ENCODE peak calls at places on chromosomes 2 and 18, in ten cellular contexts. S is astrocyte of the spinal cord; Z is foreskin melanocyte; E is stimulated activated CD8-positive, alpha-beta memory T cell treated with anti-CD3 and anti-CD28 coated beads, Interleukin-15, amount 100 ng/mL, for 24 hours; J is NCI-H460; O is GM23248; H is activated CD4-positive, alpha-beta T cell treated with anti-CD3 and anti-CD28 coated beads, Interleukin-2, amount 10 ng/mL, durations not matched to agents 7 days and 5 days; T is G401; Q is substantia nigra; A is Caco-2. V is an unnamed sample.

GRCh38 chr2:70010222-70011111 is 49.0 kb upstream of the ASPRV1 start:
- DNase-seq in T (no peak), Q (no peak), J (no peak), Z (no peak), A (peak; percentile 33), O (no peak), S (no peak), E (no peak), H (no peak), V (no peak)

GRCh38 chr18:58195278-58195721 is 151.3 kb downstream of the NEDD4L start:
- DNase-seq in Q (no peak), H (peak; percentile 13), S (no peak), Z (no peak), A (no peak), J (no peak), E (no peak), T (peak; percentile 91), O (no peak), V (no peak)

GRCh38 chr2:122180972-122181371 is 425.5 kb downstream of the TSN start:
- DNase-seq in J (no peak), S (no peak), E (no peak), O (peak; percentile 14), Q (no peak), T (no peak), A (no peak), H (no peak), Z (no peak), V (no peak)

GRCh38 chr2:166031054-166031453 is 77.5 kb upstream of the TTC21B start:
- DNase-seq in E (no peak), J (no peak), H (no peak), Z (no peak), Q (no peak), A (no peak), O (peak; percentile 32), S (peak; percentile 29), T (no peak), V (no peak)

GRCh38 chr18:71443726-71444480 is 1100.2 kb downstream of the CBLN2 start:
- DNase-seq in H (no peak), O (no peak), Z (no peak), T (no peak), J (no peak), Q (no peak), S (peak; percentile 94), E (no peak), A (no peak), V (no peak)

GRCh38 chr2:42809876-42810125 is 17.4 kb upstream of the HAAO start:
- DNase-seq in H (peak; percentile 70), E (no peak), O (peak; percentile 94), T (no peak), Z (no peak), J (peak; percentile 77), S (no peak), Q (peak; percentile 89), A (peak; percentile 89), V (peak; percentile 66)

GRCh38 chr2:189086710-189087109 is 92.9 kb downstream of the COL5A2 start:
- DNase-seq in S (peak; percentile 51), Z (no peak), T (no peak), A (no peak), O (peak; percentile 82), H (no peak), J (no peak), Q (no peak), E (no peak), V (no peak)

GRCh38 chr2:217993817-217994459 is 8.9 kb downstream of the TNS1 start:
- DNase-seq in O (peak; percentile 72), A (no peak), H (peak; percentile 58), E (peak; percentile 43), T (peak; percentile 9), Z (no peak), S (no peak), Q (peak; percentile 57), J (peak; percentile 51), V (peak; percentile 86)

GRCh38 chr2:1248187-1248586 is 165.1 kb upstream of the TPO start:
- DNase-seq in S (no peak), A (no peak), E (no peak), H (no peak), O (no peak), T (no peak), Q (no peak), Z (no peak), J (no peak), V (no peak)

GRCh38 chr2:239895116-239895515 is 130.0 kb downstream of the NDUFA10 start:
- DNase-seq in A (no peak), E (no peak), Z (no peak), O (no peak), S (no peak), T (no peak), Q (no peak), J (no peak), H (no peak), V (no peak)

GRCh38 chr18:36850527-36851201 is 21.7 kb downstream of the KIAA1328 start:
- DNase-seq in Z (peak; percentile 64), T (no peak), E (no peak), Q (no peak), S (peak; percentile 85), A (no peak), J (no peak), H (no peak), O (peak; percentile 96), V (no peak)

GRCh38 chr2:216632952-216633615 is at the start of gene IGFBP2:
- DNase-seq in A (peak; percentile 42), E (no peak), J (peak; percentile 44), T (peak; percentile 15), Q (no peak), O (peak; percentile 55), H (peak; percentile 30), Z (no peak), S (peak; percentile 60), V (no peak)

GRCh38 chr2:30127016-30127893 is 19.6 kb upstream of the YPEL5 start:
- DNase-seq in T (no peak), J (no peak), S (no peak), E (no peak), H (no peak), Z (no peak), Q (no peak), O (peak; percentile 69), A (no peak), V (no peak)

GRCh38 chr2:179260224-179260623 is 4.4 kb downstream of the SESTD1 start:
- DNase-seq in Z (no peak), O (no peak), Q (no peak), T (no peak), E (no peak), A (no peak), S (no peak), H (no peak), J (no peak), V (no peak)

GRCh38 chr2:8675543-8675942 is 6.3 kb upstream of the ID2 start:
- DNase-seq in Q (no peak), T (no peak), J (no peak), S (no peak), Z (no peak), A (no peak), E (no peak), H (no peak), O (no peak), V (no peak)

GRCh38 chr2:55048514-55048924 is 1.7 kb downstream of the RTN4 start:
- DNase-seq in Q (peak; percentile 30), Z (no peak), T (peak; percentile 61), J (peak; percentile 40), H (no peak), S (no peak), A (peak; percentile 47), E (no peak), O (peak; percentile 71), V (peak; percentile 18)

GRCh38 chr2:127810156-127810636 is 775 bp downstream of the WDR33 start:
- DNase-seq in Z (peak; percentile 30), Q (no peak), H (no peak), A (no peak), S (no peak), O (peak; percentile 64), E (no peak), J (peak; percentile 8), T (no peak), V (no peak)

GRCh38 chr2:586518-587370 is 90.5 kb downstream of the TMEM18 start:
- DNase-seq in E (no peak), J (no peak), T (no peak), H (no peak), Z (no peak), O (no peak), Q (no peak), S (no peak), A (no peak), V (no peak)

GRCh38 chr2:204507636-204508035 is 37.6 kb upstream of the PARD3B start:
- DNase-seq in Z (no peak), A (no peak), S (no peak), J (no peak), O (peak; percentile 49), Q (no peak), T (no peak), H (no peak), E (no peak), V (no peak)

GRCh38 chr2:48496867-48497266 is 33.1 kb upstream of the STON1 start:
- DNase-seq in J (no peak), H (no peak), Q (no peak), E (no peak), Z (peak; percentile 52), A (no peak), T (no peak), S (peak; percentile 51), O (peak; percentile 89), V (no peak)

GRCh38 chr2:209721497-209721896 is 50.1 kb upstream of the UNC80 start:
- DNase-seq in J (no peak), S (peak; percentile 33), Z (no peak), A (no peak), T (no peak), O (peak; percentile 44), Q (no peak), E (no peak), H (no peak), V (no peak)

GRCh38 chr2:66050392-66050791 is 384.5 kb upstream of the MEIS1 start:
- DNase-seq in S (no peak), H (no peak), T (no peak), E (no peak), Z (no peak), O (no peak), J (no peak), Q (no peak), A (no peak), V (no peak)

GRCh38 chr18:6920099-6920955 is 190.8 kb downstream of the ARHGAP28 start:
- DNase-seq in H (peak; percentile 14), J (peak; percentile 70), O (peak; percentile 74), T (peak; percentile 55), Z (peak; percentile 72), S (peak; percentile 69), E (no peak), Q (peak; percentile 4), A (peak; percentile 75), V (peak; percentile 31)

GRCh38 chr2:102190425-102191107 is 3.7 kb downstream of the IL1RL2 start:
- DNase-seq in O (no peak), J (no peak), S (no peak), A (no peak), T (no peak), H (no peak), Z (no peak), E (no peak), Q (no peak), V (peak; percentile 47)

GRCh38 chr2:177239934-177240600 is 24.5 kb downstream of the NFE2L2 start:
- DNase-seq in S (peak; percentile 58), O (peak; percentile 77), Q (peak; percentile 57), H (peak; percentile 53), Z (peak; percentile 100), J (peak; percentile 53), E (no peak), T (peak; percentile 92), A (no peak), V (no peak)

GRCh38 chr2:143686585-143687164 is 557.5 kb downstream of the ARHGAP15 start:
- DNase-seq in E (no peak), H (no peak), O (peak; percentile 60), A (no peak), T (peak; percentile 23), Q (no peak), Z (peak; percentile 39), S (peak; percentile 58), J (peak; percentile 46), V (no peak)